ENCODE peak calls at places on chromosome 13, in eight cellular contexts. One of them, this sample, is unnamed.
A peak's percentile ranks its signal among the peaks of the same experiment; 100 is the strongest.

GRCh38 chr13:73259061-73259908 is 200.5 kb downstream of the KLF5 start:
- DNase-seq in hepatocyte: peak; percentile 28
- DNase-seq in neural progenitor cell: peak; percentile 80
- DNase-seq in SK-N-SH: no peak
- DNase-seq in OCI-LY7: no peak
- DNase-seq in MM.1S: no peak
- DNase-seq in GM23248: no peak
- DNase-seq in HCT116: no peak
- DNase-seq in this sample: no peak

GRCh38 chr13:95714142-95714832 is 37.3 kb downstream of the DNAJC3 start:
- DNase-seq in hepatocyte: peak; percentile 16
- DNase-seq in neural progenitor cell: no peak
- DNase-seq in SK-N-SH: no peak
- DNase-seq in OCI-LY7: no peak
- DNase-seq in MM.1S: peak; percentile 2
- DNase-seq in GM23248: peak; percentile 92
- DNase-seq in HCT116: no peak
- DNase-seq in this sample: peak; percentile 91

GRCh38 chr13:95530178-95530577 is 22.3 kb upstream of the CLDN10 start:
- DNase-seq in hepatocyte: no peak
- DNase-seq in neural progenitor cell: no peak
- DNase-seq in SK-N-SH: no peak
- DNase-seq in OCI-LY7: no peak
- DNase-seq in MM.1S: peak; percentile 21
- DNase-seq in GM23248: no peak
- DNase-seq in HCT116: no peak
- DNase-seq in this sample: peak; percentile 90

GRCh38 chr13:43787998-43788397 is 1.2 kb upstream of the ENOX1 start:
- DNase-seq in hepatocyte: no peak
- DNase-seq in neural progenitor cell: peak; percentile 42
- DNase-seq in SK-N-SH: peak; percentile 49
- DNase-seq in OCI-LY7: peak; percentile 11
- DNase-seq in MM.1S: peak; percentile 28
- DNase-seq in GM23248: peak; percentile 72
- DNase-seq in HCT116: peak; percentile 18
- DNase-seq in this sample: peak; percentile 63

GRCh38 chr13:107600986-107601385 is 614.4 kb downstream of the LIG4 start:
- DNase-seq in hepatocyte: no peak
- DNase-seq in neural progenitor cell: no peak
- DNase-seq in SK-N-SH: no peak
- DNase-seq in OCI-LY7: no peak
- DNase-seq in MM.1S: no peak
- DNase-seq in GM23248: no peak
- DNase-seq in HCT116: no peak
- DNase-seq in this sample: no peak

GRCh38 chr13:49997935-49998334 is 1.1 kb downstream of the TRIM13 start:
- DNase-seq in hepatocyte: no peak
- DNase-seq in neural progenitor cell: no peak
- DNase-seq in SK-N-SH: no peak
- DNase-seq in OCI-LY7: peak; percentile 16
- DNase-seq in MM.1S: no peak
- DNase-seq in GM23248: peak; percentile 26
- DNase-seq in HCT116: no peak
- DNase-seq in this sample: peak; percentile 18

GRCh38 chr13:83798731-83799130 is 83.5 kb downstream of the SLITRK1 start:
- DNase-seq in hepatocyte: no peak
- DNase-seq in neural progenitor cell: no peak
- DNase-seq in SK-N-SH: no peak
- DNase-seq in OCI-LY7: no peak
- DNase-seq in MM.1S: no peak
- DNase-seq in GM23248: peak; percentile 39
- DNase-seq in HCT116: no peak
- DNase-seq in this sample: peak; percentile 36

GRCh38 chr13:59409211-59409610 is 754.5 kb downstream of the DIAPH3 start:
- DNase-seq in hepatocyte: peak; percentile 38
- DNase-seq in neural progenitor cell: peak; percentile 45
- DNase-seq in SK-N-SH: no peak
- DNase-seq in OCI-LY7: no peak
- DNase-seq in MM.1S: no peak
- DNase-seq in GM23248: no peak
- DNase-seq in HCT116: no peak
- DNase-seq in this sample: no peak

GRCh38 chr13:22060187-22060586 is 389.3 kb downstream of the FGF9 start:
- DNase-seq in hepatocyte: no peak
- DNase-seq in neural progenitor cell: no peak
- DNase-seq in SK-N-SH: no peak
- DNase-seq in OCI-LY7: no peak
- DNase-seq in MM.1S: no peak
- DNase-seq in GM23248: no peak
- DNase-seq in HCT116: no peak
- DNase-seq in this sample: no peak

GRCh38 chr13:80499536-80500280 is 158.8 kb upstream of the SPRY2 start:
- DNase-seq in hepatocyte: no peak
- DNase-seq in neural progenitor cell: no peak
- DNase-seq in SK-N-SH: no peak
- DNase-seq in OCI-LY7: no peak
- DNase-seq in MM.1S: no peak
- DNase-seq in GM23248: no peak
- DNase-seq in HCT116: no peak
- DNase-seq in this sample: no peak

GRCh38 chr13:81480634-81481033 is 1139.7 kb upstream of the SPRY2 start:
- DNase-seq in hepatocyte: peak; percentile 3
- DNase-seq in neural progenitor cell: no peak
- DNase-seq in SK-N-SH: no peak
- DNase-seq in OCI-LY7: no peak
- DNase-seq in MM.1S: no peak
- DNase-seq in GM23248: no peak
- DNase-seq in HCT116: no peak
- DNase-seq in this sample: peak; percentile 7

GRCh38 chr13:44903596-44903995 is 85.7 kb downstream of the NUFIP1 start:
- DNase-seq in hepatocyte: peak; percentile 79
- DNase-seq in neural progenitor cell: peak; percentile 56
- DNase-seq in SK-N-SH: no peak
- DNase-seq in OCI-LY7: no peak
- DNase-seq in MM.1S: no peak
- DNase-seq in GM23248: peak; percentile 87
- DNase-seq in HCT116: no peak
- DNase-seq in this sample: no peak

GRCh38 chr13:73973156-73973555 is 161.0 kb downstream of the KLF12 start:
- DNase-seq in hepatocyte: no peak
- DNase-seq in neural progenitor cell: no peak
- DNase-seq in SK-N-SH: no peak
- DNase-seq in OCI-LY7: peak; percentile 73
- DNase-seq in MM.1S: no peak
- DNase-seq in GM23248: no peak
- DNase-seq in HCT116: no peak
- DNase-seq in this sample: no peak

GRCh38 chr13:58960909-58961308 is 1202.8 kb downstream of the DIAPH3 start:
- DNase-seq in hepatocyte: peak; percentile 23
- DNase-seq in neural progenitor cell: peak; percentile 32
- DNase-seq in SK-N-SH: peak; percentile 25
- DNase-seq in OCI-LY7: peak; percentile 65
- DNase-seq in MM.1S: no peak
- DNase-seq in GM23248: peak; percentile 2
- DNase-seq in HCT116: no peak
- DNase-seq in this sample: peak; percentile 7

GRCh38 chr13:57345526-57345925 is 178.5 kb downstream of the PRR20E start:
- DNase-seq in hepatocyte: peak; percentile 3
- DNase-seq in neural progenitor cell: no peak
- DNase-seq in SK-N-SH: no peak
- DNase-seq in OCI-LY7: no peak
- DNase-seq in MM.1S: no peak
- DNase-seq in GM23248: no peak
- DNase-seq in HCT116: no peak
- DNase-seq in this sample: no peak

GRCh38 chr13:77028202-77028601 is 1.2 kb upstream of the FBXL3 start:
- DNase-seq in hepatocyte: peak; percentile 10
- DNase-seq in neural progenitor cell: no peak
- DNase-seq in SK-N-SH: no peak
- DNase-seq in OCI-LY7: no peak
- DNase-seq in MM.1S: no peak
- DNase-seq in GM23248: peak; percentile 76
- DNase-seq in HCT116: no peak
- DNase-seq in this sample: no peak

GRCh38 chr13:42575938-42576337 is 2.0 kb downstream of the TNFSF11 start:
- DNase-seq in hepatocyte: no peak
- DNase-seq in neural progenitor cell: no peak
- DNase-seq in SK-N-SH: no peak
- DNase-seq in OCI-LY7: no peak
- DNase-seq in MM.1S: no peak
- DNase-seq in GM23248: no peak
- DNase-seq in HCT116: no peak
- DNase-seq in this sample: no peak

GRCh38 chr13:42571895-42572294 is 2.1 kb upstream of the TNFSF11 start:
- DNase-seq in hepatocyte: no peak
- DNase-seq in neural progenitor cell: no peak
- DNase-seq in SK-N-SH: no peak
- DNase-seq in OCI-LY7: no peak
- DNase-seq in MM.1S: no peak
- DNase-seq in GM23248: no peak
- DNase-seq in HCT116: no peak
- DNase-seq in this sample: no peak

GRCh38 chr13:42574011-42574410 is at the start of gene TNFSF11:
- DNase-seq in hepatocyte: peak; percentile 22
- DNase-seq in neural progenitor cell: peak; percentile 59
- DNase-seq in SK-N-SH: peak; percentile 29
- DNase-seq in OCI-LY7: no peak
- DNase-seq in MM.1S: no peak
- DNase-seq in GM23248: no peak
- DNase-seq in HCT116: no peak
- DNase-seq in this sample: no peak

GRCh38 chr13:42577538-42577937 is 3.6 kb downstream of the TNFSF11 start:
- DNase-seq in hepatocyte: no peak
- DNase-seq in neural progenitor cell: no peak
- DNase-seq in SK-N-SH: no peak
- DNase-seq in OCI-LY7: no peak
- DNase-seq in MM.1S: no peak
- DNase-seq in GM23248: no peak
- DNase-seq in HCT116: no peak
- DNase-seq in this sample: no peak

GRCh38 chr13:42574435-42575311 is 721 bp downstream of the TNFSF11 start:
- DNase-seq in hepatocyte: peak; percentile 26
- DNase-seq in neural progenitor cell: peak; percentile 18
- DNase-seq in SK-N-SH: peak; percentile 25
- DNase-seq in OCI-LY7: no peak
- DNase-seq in MM.1S: no peak
- DNase-seq in GM23248: peak; percentile 9
- DNase-seq in HCT116: no peak
- DNase-seq in this sample: no peak
- H3K4me3 ChIP-seq in hepatocyte: peak overlapping the region; percentile 52
- H3K4me3 ChIP-seq in neural progenitor cell: peak overlapping the region; percentile 62
- H3K4me3 ChIP-seq in SK-N-SH: peak overlapping the region; percentile 16
- H3K4me3 ChIP-seq in OCI-LY7: no peak overlapping the region
- H3K4me3 ChIP-seq in MM.1S: peak overlapping the region; percentile 29
- H3K4me3 ChIP-seq in GM23248: no peak overlapping the region
- H3K4me3 ChIP-seq in HCT116: no peak overlapping the region
- H3K4me3 ChIP-seq in this sample: no peak overlapping the region

DNA sequence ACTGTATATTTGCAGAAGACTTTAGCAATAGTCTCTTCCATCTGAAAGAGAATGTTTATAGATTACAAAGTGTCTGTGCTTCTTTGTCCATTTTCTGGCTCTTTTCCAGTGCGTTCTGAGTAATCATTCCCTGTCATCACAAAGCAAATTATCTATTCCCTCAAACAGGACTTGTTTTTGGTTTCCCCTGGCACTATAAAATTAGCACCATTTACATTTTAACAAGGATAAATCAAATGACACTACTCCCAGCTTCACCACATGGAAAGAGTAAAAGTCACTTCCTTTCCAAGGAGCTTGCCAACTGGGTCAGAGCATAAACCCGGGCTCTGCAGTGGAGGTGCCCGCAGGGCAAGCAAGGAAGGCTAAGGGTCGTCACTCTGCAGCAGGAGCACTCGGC is 88.1 kb downstream of the SHISA2 start:
- DNase-seq in hepatocyte: no peak
- DNase-seq in neural progenitor cell: no peak
- DNase-seq in SK-N-SH: peak; percentile 63
- DNase-seq in OCI-LY7: no peak
- DNase-seq in MM.1S: no peak
- DNase-seq in GM23248: peak; percentile 14
- DNase-seq in HCT116: no peak
- DNase-seq in this sample: peak; percentile 68
- TF ChIP-seq EZH2phosphoT487 in hepatocyte: no peak
- TF ChIP-seq EZH2phosphoT487 in neural progenitor cell: no peak
- TF ChIP-seq EZH2phosphoT487 in SK-N-SH: no peak
- TF ChIP-seq EZH2phosphoT487 in OCI-LY7: no peak
- TF ChIP-seq EZH2phosphoT487 in MM.1S: no peak
- TF ChIP-seq EZH2phosphoT487 in GM23248: no peak
- TF ChIP-seq EZH2phosphoT487 in HCT116: no peak
- TF ChIP-seq EZH2phosphoT487 in this sample: no peak

GRCh38 chr13:111271186-111271698 is 49.2 kb upstream of the TEX29 start:
- DNase-seq in hepatocyte: no peak
- DNase-seq in neural progenitor cell: no peak
- DNase-seq in SK-N-SH: no peak
- DNase-seq in OCI-LY7: no peak
- DNase-seq in MM.1S: no peak
- DNase-seq in GM23248: no peak
- DNase-seq in HCT116: no peak
- DNase-seq in this sample: no peak
- H3K9me3 ChIP-seq in hepatocyte: no peaks in the 10 kb centered on the region
- H3K9me3 ChIP-seq in neural progenitor cell: no peaks in the 10 kb centered on the region
- H3K9me3 ChIP-seq in SK-N-SH: no peaks in the 10 kb centered on the region
- H3K9me3 ChIP-seq in OCI-LY7: no peaks in the 10 kb centered on the region
- H3K9me3 ChIP-seq in MM.1S: no peaks in the 10 kb centered on the region
- H3K9me3 ChIP-seq in GM23248: no peaks in the 10 kb centered on the region
- H3K9me3 ChIP-seq in HCT116: no peaks in the 10 kb centered on the region
- H3K9me3 ChIP-seq in this sample: no peaks in the 10 kb centered on the region

DNA sequence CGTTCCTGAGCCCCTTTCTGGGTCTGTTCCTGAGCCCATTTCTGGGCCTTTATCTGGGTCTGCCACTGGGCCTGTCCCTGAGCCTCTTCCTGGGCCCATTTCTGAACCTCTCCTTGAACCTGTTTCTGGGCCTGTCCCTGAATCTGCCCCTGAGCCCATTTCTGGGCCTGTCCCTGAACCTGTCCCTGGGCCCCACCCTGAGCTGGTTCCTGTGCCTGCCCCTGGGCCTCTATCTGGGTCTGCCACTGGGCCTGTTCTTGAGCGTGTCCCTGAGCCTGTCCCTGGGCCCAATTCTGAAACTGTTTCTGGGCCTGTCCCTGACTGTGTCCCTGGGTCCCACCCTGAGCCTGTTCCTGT is 40.4 kb upstream of the GRTP1 start:
- DNase-seq in hepatocyte: no peak
- DNase-seq in neural progenitor cell: no peak
- DNase-seq in SK-N-SH: peak; percentile 2
- DNase-seq in OCI-LY7: no peak
- DNase-seq in MM.1S: no peak
- DNase-seq in GM23248: no peak
- DNase-seq in HCT116: no peak
- DNase-seq in this sample: no peak
- H3K4me3 ChIP-seq in hepatocyte: no peak overlapping the region
- H3K4me3 ChIP-seq in neural progenitor cell: no peak overlapping the region
- H3K4me3 ChIP-seq in SK-N-SH: no peak overlapping the region
- H3K4me3 ChIP-seq in OCI-LY7: no peak overlapping the region
- H3K4me3 ChIP-seq in MM.1S: no peak overlapping the region
- H3K4me3 ChIP-seq in GM23248: no peak overlapping the region
- H3K4me3 ChIP-seq in HCT116: no peak overlapping the region
- H3K4me3 ChIP-seq in this sample: no peak overlapping the region

GRCh38 chr13:101492251-101492910 is 39.9 kb downstream of the ITGBL1 start:
- DNase-seq in hepatocyte: no peak
- DNase-seq in neural progenitor cell: peak; percentile 34
- DNase-seq in SK-N-SH: no peak
- DNase-seq in OCI-LY7: no peak
- DNase-seq in MM.1S: no peak
- DNase-seq in GM23248: peak; percentile 36
- DNase-seq in HCT116: no peak
- DNase-seq in this sample: no peak
- TF ChIP-seq EZH2phosphoT487 in hepatocyte: no peak
- TF ChIP-seq EZH2phosphoT487 in neural progenitor cell: no peak
- TF ChIP-seq EZH2phosphoT487 in SK-N-SH: no peak
- TF ChIP-seq EZH2phosphoT487 in OCI-LY7: no peak
- TF ChIP-seq EZH2phosphoT487 in MM.1S: no peak
- TF ChIP-seq EZH2phosphoT487 in GM23248: no peak
- TF ChIP-seq EZH2phosphoT487 in HCT116: no peak
- TF ChIP-seq EZH2phosphoT487 in this sample: no peak